ENCODE peak calls at places on chromosome 1, in four cellular contexts. S is stromal cell of bone marrow, V is RWPE1, H is aorta. G is an unnamed sample.

GRCh38 chr1:217747156-217747769 is 116.1 kb downstream of the SPATA17 start:
- DNase-seq in H (no peak), S (peak; percentile 16), V (peak; percentile 17), G (no peak)

GRCh38 chr1:199172286-199173124 is 533.7 kb downstream of the PTPRC start:
- DNase-seq in S (no peak), V (no peak), H (no peak), G (no peak)

GRCh38 chr1:222109836-222110235 is 367.9 kb upstream of the DUSP10 start:
- DNase-seq in S (peak; percentile 29), V (no peak), H (no peak), G (no peak)

GRCh38 chr1:241605146-241605805 is 34.9 kb downstream of the CHML start:
- DNase-seq in H (no peak), S (no peak), V (no peak), G (no peak)

GRCh38 chr1:220922951-220923350 is 43.7 kb downstream of the HLX start:
- DNase-seq in S (no peak), H (no peak), V (no peak), G (no peak)

GRCh38 chr1:175126347-175126746 is 58.7 kb downstream of the TNN start:
- DNase-seq in V (no peak), S (no peak), H (no peak), G (no peak)

GRCh38 chr1:236844499-236845271 is 49.6 kb downstream of the MTR start:
- DNase-seq in S (peak; percentile 56), V (no peak), H (no peak), G (no peak)

GRCh38 chr1:54839824-54840223 is 38.7 kb upstream of the TTC22 start:
- DNase-seq in S (no peak), V (no peak), H (no peak), G (no peak)

GRCh38 chr1:12124693-12125421 is 41.9 kb upstream of the TNFRSF1B start:
- DNase-seq in S (peak; percentile 44), V (peak; percentile 42), H (peak; percentile 84), G (peak; percentile 85)

GRCh38 chr1:31880957-31881697 is 57.0 kb downstream of the PTP4A2 start:
- DNase-seq in S (no peak), H (no peak), V (no peak), G (no peak)

G was measured in kidney.